ENCODE peak calls at places on chromosome 18, in seven cellular contexts. Q is HEK293T, N is WTC11, A is HepG2, S is K562, E is H1, G is HCT116. J is an unnamed sample.

GRCh38 chr18:74573053-74573452 is 24.6 kb upstream of the ZNF407 start:
- DNase-seq in Q (no peak), N (no peak), A (no peak), S (no peak), E (no peak), G (no peak), J (no peak)

GRCh38 chr18:36420826-36421225 is 123.3 kb downstream of the FHOD3 start:
- DNase-seq in Q (no peak), N (no peak), A (no peak), S (no peak), E (no peak), G (no peak), J (no peak)

GRCh38 chr18:79049506-79049905 is 19.7 kb upstream of the ATP9B start:
- DNase-seq in Q (no peak), N (no peak), A (no peak), S (no peak), E (no peak), G (no peak), J (no peak)

GRCh38 chr18:70243131-70243530 is 37.6 kb upstream of the RTTN start:
- DNase-seq in Q (no peak), N (no peak), A (no peak), S (no peak), E (no peak), G (peak), J (no peak)

GRCh38 chr18:33839452-33840225 is 261.6 kb downstream of the ASXL3 start:
- DNase-seq in Q (peak), N (no peak), A (peak), S (peak), E (no peak), G (peak), J (no peak)

GRCh38 chr18:5431836-5432575 is 111.8 kb downstream of the EPB41L3 start:
- DNase-seq in Q (no peak), N (no peak), A (no peak), S (no peak), E (no peak), G (no peak), J (no peak)

GRCh38 chr18:2981212-2981728 is 31.7 kb downstream of the LPIN2 start:
- DNase-seq in Q (no peak), N (no peak), A (no peak), S (no peak), E (no peak), G (no peak), J (no peak)

GRCh38 chr18:78753240-78753639 is 226.4 kb upstream of the SALL3 start:
- DNase-seq in Q (no peak), N (no peak), A (no peak), S (no peak), E (no peak), G (no peak), J (no peak)

GRCh38 chr18:26655010-26655613 is 106.8 kb upstream of the KCTD1 start:
- DNase-seq in Q (no peak), N (no peak), A (no peak), S (no peak), E (no peak), G (no peak), J (no peak)

GRCh38 chr18:13283746-13284145 is 65.2 kb downstream of the LDLRAD4 start:
- DNase-seq in Q (no peak), N (no peak), A (no peak), S (no peak), E (no peak), G (no peak), J (no peak)

GRCh38 chr18:25832008-25832604 is 258.3 kb downstream of the SS18 start:
- DNase-seq in Q (peak), N (peak), A (peak), S (peak), E (peak), G (peak), J (no peak)

GRCh38 chr18:36629095-36629604 is 199.7 kb downstream of the TPGS2 start:
- DNase-seq in Q (no peak), N (no peak), A (no peak), S (no peak), E (no peak), G (no peak), J (no peak)

GRCh38 chr18:72863754-72864153 is 4.0 kb downstream of the NETO1 start:
- DNase-seq in Q (no peak), N (no peak), A (no peak), S (no peak), E (no peak), G (no peak), J (no peak)

GRCh38 chr18:23609390-23610008 is 23.2 kb upstream of the NPC1 start:
- DNase-seq in Q (no peak), N (no peak), A (no peak), S (no peak), E (no peak), G (no peak), J (no peak)

GRCh38 chr18:36391426-36392145 is 94.1 kb downstream of the FHOD3 start:
- DNase-seq in Q (no peak), N (no peak), A (no peak), S (no peak), E (peak), G (no peak), J (no peak)

GRCh38 chr18:79903071-79903635 is 48.3 kb downstream of the SLC66A2 start:
- DNase-seq in Q (no peak), N (no peak), A (no peak), S (no peak), E (peak), G (no peak), J (no peak)

GRCh38 chr18:79422022-79422782 is 26.5 kb downstream of the NFATC1 start:
- DNase-seq in Q (no peak), N (no peak), A (no peak), S (no peak), E (no peak), G (no peak), J (no peak)

GRCh38 chr18:48127546-48128105 is 197.2 kb upstream of the SMAD2 start:
- DNase-seq in Q (no peak), N (no peak), A (no peak), S (no peak), E (no peak), G (no peak), J (no peak)

GRCh38 chr18:57214976-57215375 is 68.1 kb downstream of the BOD1L2 start:
- DNase-seq in Q (no peak), N (no peak), A (no peak), S (no peak), E (no peak), G (no peak), J (no peak)

GRCh38 chr18:72993245-72993644 is 125.5 kb upstream of the NETO1 start:
- DNase-seq in Q (no peak), N (no peak), A (no peak), S (no peak), E (no peak), G (no peak), J (no peak)

GRCh38 chr18:1361931-1362330 is 457.3 kb downstream of the ADCYAP1 start:
- DNase-seq in Q (no peak), N (no peak), A (no peak), S (no peak), E (no peak), G (no peak), J (no peak)

GRCh38 chr18:10454800-10455550 is 540 bp downstream of the APCDD1 start:
- DNase-seq in Q (peak), N (peak), A (no peak), S (no peak), E (peak), G (no peak), J (no peak)

GRCh38 chr18:55647331-55647730 is 59.3 kb upstream of the TCF4 start:
- DNase-seq in Q (no peak), N (no peak), A (no peak), S (no peak), E (no peak), G (no peak), J (no peak)

GRCh38 chr18:55651236-55651635 is 63.2 kb upstream of the TCF4 start:
- DNase-seq in Q (no peak), N (no peak), A (no peak), S (no peak), E (no peak), G (no peak), J (no peak)

DNA sequence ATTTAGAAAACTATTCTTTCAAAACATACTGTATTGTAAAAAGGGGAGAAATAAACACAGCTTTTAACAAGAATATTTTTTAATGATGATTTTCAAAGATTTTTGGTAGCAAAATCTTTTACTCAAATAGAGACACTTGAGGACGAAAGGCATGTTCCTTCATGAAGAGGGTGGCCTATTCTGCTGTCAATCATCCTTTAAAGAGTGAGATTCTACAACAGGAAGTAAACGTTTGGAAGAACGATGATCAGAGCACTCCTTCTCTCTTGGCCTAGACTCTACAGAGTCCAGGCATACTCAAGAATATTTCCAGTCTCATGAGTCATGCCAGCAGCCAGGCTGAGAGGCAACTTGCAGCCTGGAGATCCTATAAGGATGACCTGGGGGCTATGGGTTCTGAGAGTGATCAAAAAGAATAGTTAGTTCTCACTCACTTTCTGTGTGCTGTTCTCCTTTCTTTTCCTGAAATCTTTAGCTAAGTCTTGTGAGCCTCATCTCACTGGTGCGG is 62.4 kb upstream of the TCF4 start:
- DNase-seq in Q (no peak), N (no peak), A (no peak), S (no peak), E (no peak), G (no peak), J (no peak)
- TF ChIP-seq SP1 in Q (no peak), N (no peak), A (no peak), S (no peak), E (no peak), G (no peak), J (no peak)

DNA sequence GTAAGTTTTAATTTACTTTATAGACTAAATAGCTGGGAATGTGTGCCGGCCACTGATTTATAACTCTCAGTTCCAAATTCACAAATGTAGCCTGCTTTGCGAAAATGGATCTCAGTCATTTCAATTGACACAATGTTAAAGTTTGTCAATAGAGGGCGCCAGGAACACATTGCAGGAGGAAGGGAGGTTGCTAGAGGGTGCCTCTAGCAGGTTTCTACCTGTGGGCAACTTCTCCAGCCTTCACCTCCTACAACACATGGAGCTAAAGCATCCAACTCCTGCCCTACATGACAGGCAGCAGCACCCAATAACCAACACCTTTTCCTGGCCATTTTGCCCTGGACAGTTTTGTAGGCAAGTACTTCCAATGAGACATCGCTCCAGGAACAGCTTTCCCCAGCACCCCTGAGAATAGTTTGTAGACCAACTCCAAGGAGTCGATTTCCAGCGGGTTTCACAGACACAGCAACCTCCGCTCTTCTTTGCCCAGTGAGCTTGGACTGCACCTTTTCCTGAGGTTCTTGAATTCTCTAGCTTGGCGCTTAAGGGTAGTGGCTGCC is 784.8 kb upstream of the CDH2 start:
- DNase-seq in Q (peak), N (peak), A (peak), S (no peak), E (peak), G (peak), J (no peak)
- TF ChIP-seq SP1 in Q (no peak), N (no peak), A (no peak), S (no peak), E (no peak), G (no peak), J (no peak)

DNA sequence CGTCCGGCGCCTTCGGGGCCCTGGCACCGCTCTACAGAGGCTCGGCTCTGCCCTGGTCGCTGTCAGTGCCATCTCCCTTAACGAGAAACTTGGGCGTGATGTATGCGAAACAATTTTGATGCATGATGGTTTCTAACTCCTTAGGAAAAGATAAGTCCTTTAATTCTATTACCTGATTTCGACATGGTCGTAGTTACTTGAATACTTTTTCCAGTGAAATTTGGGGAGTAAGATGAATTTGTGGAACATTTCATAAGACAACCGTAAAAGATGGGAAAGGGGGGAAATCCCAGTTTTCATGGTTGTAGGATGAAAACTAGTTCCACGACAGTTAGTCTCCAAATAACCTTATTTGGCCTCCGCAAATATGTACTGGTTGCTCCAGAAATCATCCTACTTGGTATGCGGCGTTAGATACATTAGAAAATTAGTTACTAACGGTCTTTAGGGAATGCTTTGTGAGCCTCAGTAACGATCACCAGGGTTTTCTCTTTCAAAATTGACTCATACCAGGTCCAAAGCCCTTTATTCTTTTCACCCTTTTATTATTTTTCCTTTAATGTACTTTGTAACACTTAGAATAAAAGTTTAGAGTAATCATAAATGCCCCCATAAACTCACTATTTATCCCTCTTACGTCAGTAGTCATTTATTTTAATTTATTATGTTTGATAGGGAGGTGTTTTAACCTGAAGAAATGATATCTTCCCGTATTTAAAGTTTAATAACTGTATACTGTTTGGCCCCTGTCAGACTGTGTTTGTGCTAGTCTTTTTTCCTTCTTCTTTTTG is 877 bp downstream of the TWSG1 start:
- DNase-seq in Q (no peak), N (no peak), A (no peak), S (no peak), E (no peak), G (no peak), J (no peak)
- TF ChIP-seq SP1 in Q (no peak), N (no peak), A (no peak), S (no peak), E (no peak), G (no peak), J (no peak)

GRCh38 chr18:59220164-59220783 is 316 bp downstream of the GRP start:
- DNase-seq in Q (peak), N (peak), A (no peak), S (no peak), E (peak), G (no peak), J (no peak)
- TF ChIP-seq SP1 in Q (no peak), N (no peak), A (no peak), S (no peak), E (no peak), G (no peak), J (no peak)

GRCh38 chr18:27713727-27714080 is 463.2 kb downstream of the CDH2 start:
- DNase-seq in Q (no peak), N (no peak), A (no peak), S (no peak), E (no peak), G (no peak), J (no peak)
- TF ChIP-seq SP1 in Q (no peak), N (no peak), A (no peak), S (no peak), E (no peak), G (no peak), J (no peak)

J was measured in GM12878.